ENCODE peak calls at places on chromosomes 6 and 20, in four cellular contexts. One of them, this sample, is unnamed.

GRCh38 chr20:64077876-64078551 is 1.3 kb downstream of the RGS19 start:
- ATAC-seq in activated CD8-positive, alpha-beta T cell treated with anti-CD3 and anti-CD28 coated beads, Interleukin-2, amount 10 ng/mL, durations not matched to agents 7 days and 5 days: peak
- ATAC-seq in effector memory CD8-positive, alpha-beta T cell: peak
- ATAC-seq in CD4-positive, alpha-beta T cell: peak
- ATAC-seq in this sample: peak

GRCh38 chr6:128443553-128443952 is 76.8 kb downstream of the PTPRK start:
- ATAC-seq in activated CD8-positive, alpha-beta T cell treated with anti-CD3 and anti-CD28 coated beads, Interleukin-2, amount 10 ng/mL, durations not matched to agents 7 days and 5 days: no peak
- ATAC-seq in effector memory CD8-positive, alpha-beta T cell: no peak
- ATAC-seq in CD4-positive, alpha-beta T cell: no peak
- ATAC-seq in this sample: no peak

GRCh38 chr20:834151-834747 is 734 bp downstream of the FAM110A start:
- ATAC-seq in activated CD8-positive, alpha-beta T cell treated with anti-CD3 and anti-CD28 coated beads, Interleukin-2, amount 10 ng/mL, durations not matched to agents 7 days and 5 days: peak
- ATAC-seq in effector memory CD8-positive, alpha-beta T cell: no peak
- ATAC-seq in CD4-positive, alpha-beta T cell: no peak
- ATAC-seq in this sample: peak

GRCh38 chr20:8330785-8331699 is 199.0 kb downstream of the PLCB1 start:
- ATAC-seq in activated CD8-positive, alpha-beta T cell treated with anti-CD3 and anti-CD28 coated beads, Interleukin-2, amount 10 ng/mL, durations not matched to agents 7 days and 5 days: no peak
- ATAC-seq in effector memory CD8-positive, alpha-beta T cell: no peak
- ATAC-seq in CD4-positive, alpha-beta T cell: no peak
- ATAC-seq in this sample: no peak

GRCh38 chr6:117920493-117920845 is 13.4 kb downstream of the SLC35F1 start:
- ATAC-seq in activated CD8-positive, alpha-beta T cell treated with anti-CD3 and anti-CD28 coated beads, Interleukin-2, amount 10 ng/mL, durations not matched to agents 7 days and 5 days: no peak
- ATAC-seq in effector memory CD8-positive, alpha-beta T cell: no peak
- ATAC-seq in CD4-positive, alpha-beta T cell: no peak
- ATAC-seq in this sample: no peak

GRCh38 chr20:51767867-51768758 is at the start of gene ATP9A:
- ATAC-seq in activated CD8-positive, alpha-beta T cell treated with anti-CD3 and anti-CD28 coated beads, Interleukin-2, amount 10 ng/mL, durations not matched to agents 7 days and 5 days: no peak
- ATAC-seq in effector memory CD8-positive, alpha-beta T cell: no peak
- ATAC-seq in CD4-positive, alpha-beta T cell: no peak
- ATAC-seq in this sample: no peak

GRCh38 chr6:28658475-28659249 is 133.0 kb downstream of the GPX5 start:
- ATAC-seq in activated CD8-positive, alpha-beta T cell treated with anti-CD3 and anti-CD28 coated beads, Interleukin-2, amount 10 ng/mL, durations not matched to agents 7 days and 5 days: no peak
- ATAC-seq in effector memory CD8-positive, alpha-beta T cell: no peak
- ATAC-seq in CD4-positive, alpha-beta T cell: no peak
- ATAC-seq in this sample: no peak

GRCh38 chr6:140921366-140922226 is 1211.1 kb upstream of the GJE1 start:
- ATAC-seq in activated CD8-positive, alpha-beta T cell treated with anti-CD3 and anti-CD28 coated beads, Interleukin-2, amount 10 ng/mL, durations not matched to agents 7 days and 5 days: no peak
- ATAC-seq in effector memory CD8-positive, alpha-beta T cell: no peak
- ATAC-seq in CD4-positive, alpha-beta T cell: no peak
- ATAC-seq in this sample: peak

GRCh38 chr6:17083397-17083796 is 18.5 kb upstream of the STMND1 start:
- ATAC-seq in activated CD8-positive, alpha-beta T cell treated with anti-CD3 and anti-CD28 coated beads, Interleukin-2, amount 10 ng/mL, durations not matched to agents 7 days and 5 days: no peak
- ATAC-seq in effector memory CD8-positive, alpha-beta T cell: no peak
- ATAC-seq in CD4-positive, alpha-beta T cell: no peak
- ATAC-seq in this sample: no peak

GRCh38 chr20:20731945-20732296 is 19.5 kb upstream of the RALGAPA2 start:
- ATAC-seq in activated CD8-positive, alpha-beta T cell treated with anti-CD3 and anti-CD28 coated beads, Interleukin-2, amount 10 ng/mL, durations not matched to agents 7 days and 5 days: no peak
- ATAC-seq in effector memory CD8-positive, alpha-beta T cell: no peak
- ATAC-seq in CD4-positive, alpha-beta T cell: no peak
- ATAC-seq in this sample: no peak

GRCh38 chr6:107075951-107076381 is 39.3 kb downstream of the BEND3 start:
- ATAC-seq in activated CD8-positive, alpha-beta T cell treated with anti-CD3 and anti-CD28 coated beads, Interleukin-2, amount 10 ng/mL, durations not matched to agents 7 days and 5 days: no peak
- ATAC-seq in effector memory CD8-positive, alpha-beta T cell: no peak
- ATAC-seq in CD4-positive, alpha-beta T cell: no peak
- ATAC-seq in this sample: no peak

GRCh38 chr6:127749095-127749494 is 151.8 kb downstream of the THEMIS start:
- ATAC-seq in activated CD8-positive, alpha-beta T cell treated with anti-CD3 and anti-CD28 coated beads, Interleukin-2, amount 10 ng/mL, durations not matched to agents 7 days and 5 days: no peak
- ATAC-seq in effector memory CD8-positive, alpha-beta T cell: peak
- ATAC-seq in CD4-positive, alpha-beta T cell: no peak
- ATAC-seq in this sample: no peak

GRCh38 chr20:10927011-10927583 is 253.3 kb upstream of the JAG1 start:
- ATAC-seq in activated CD8-positive, alpha-beta T cell treated with anti-CD3 and anti-CD28 coated beads, Interleukin-2, amount 10 ng/mL, durations not matched to agents 7 days and 5 days: no peak
- ATAC-seq in effector memory CD8-positive, alpha-beta T cell: no peak
- ATAC-seq in CD4-positive, alpha-beta T cell: no peak
- ATAC-seq in this sample: no peak

GRCh38 chr20:8527998-8528397 is 395.9 kb downstream of the PLCB1 start:
- ATAC-seq in activated CD8-positive, alpha-beta T cell treated with anti-CD3 and anti-CD28 coated beads, Interleukin-2, amount 10 ng/mL, durations not matched to agents 7 days and 5 days: no peak
- ATAC-seq in effector memory CD8-positive, alpha-beta T cell: no peak
- ATAC-seq in CD4-positive, alpha-beta T cell: no peak
- ATAC-seq in this sample: peak

GRCh38 chr6:36042618-36043260 is 15.1 kb downstream of the MAPK14 start:
- ATAC-seq in activated CD8-positive, alpha-beta T cell treated with anti-CD3 and anti-CD28 coated beads, Interleukin-2, amount 10 ng/mL, durations not matched to agents 7 days and 5 days: no peak
- ATAC-seq in effector memory CD8-positive, alpha-beta T cell: no peak
- ATAC-seq in CD4-positive, alpha-beta T cell: no peak
- ATAC-seq in this sample: no peak

GRCh38 chr6:161152904-161153662 is 120.8 kb downstream of the AGPAT4 start:
- ATAC-seq in activated CD8-positive, alpha-beta T cell treated with anti-CD3 and anti-CD28 coated beads, Interleukin-2, amount 10 ng/mL, durations not matched to agents 7 days and 5 days: peak
- ATAC-seq in effector memory CD8-positive, alpha-beta T cell: peak
- ATAC-seq in CD4-positive, alpha-beta T cell: no peak
- ATAC-seq in this sample: no peak

GRCh38 chr6:150686566-150686965 is 86.9 kb downstream of the PLEKHG1 start:
- ATAC-seq in activated CD8-positive, alpha-beta T cell treated with anti-CD3 and anti-CD28 coated beads, Interleukin-2, amount 10 ng/mL, durations not matched to agents 7 days and 5 days: no peak
- ATAC-seq in effector memory CD8-positive, alpha-beta T cell: no peak
- ATAC-seq in CD4-positive, alpha-beta T cell: no peak
- ATAC-seq in this sample: no peak

GRCh38 chr20:38979842-38980241 is 17.7 kb downstream of the DHX35 start:
- ATAC-seq in activated CD8-positive, alpha-beta T cell treated with anti-CD3 and anti-CD28 coated beads, Interleukin-2, amount 10 ng/mL, durations not matched to agents 7 days and 5 days: no peak
- ATAC-seq in effector memory CD8-positive, alpha-beta T cell: no peak
- ATAC-seq in CD4-positive, alpha-beta T cell: no peak
- ATAC-seq in this sample: no peak

GRCh38 chr6:153108320-153108719 is 22.8 kb downstream of the RGS17 start:
- ATAC-seq in activated CD8-positive, alpha-beta T cell treated with anti-CD3 and anti-CD28 coated beads, Interleukin-2, amount 10 ng/mL, durations not matched to agents 7 days and 5 days: no peak
- ATAC-seq in effector memory CD8-positive, alpha-beta T cell: no peak
- ATAC-seq in CD4-positive, alpha-beta T cell: no peak
- ATAC-seq in this sample: no peak

GRCh38 chr6:52371656-52372151 is 9.8 kb downstream of the PAQR8 start:
- ATAC-seq in activated CD8-positive, alpha-beta T cell treated with anti-CD3 and anti-CD28 coated beads, Interleukin-2, amount 10 ng/mL, durations not matched to agents 7 days and 5 days: no peak
- ATAC-seq in effector memory CD8-positive, alpha-beta T cell: no peak
- ATAC-seq in CD4-positive, alpha-beta T cell: no peak
- ATAC-seq in this sample: no peak

GRCh38 chr6:108666656-108667260 is 106.0 kb downstream of the FOXO3 start:
- ATAC-seq in activated CD8-positive, alpha-beta T cell treated with anti-CD3 and anti-CD28 coated beads, Interleukin-2, amount 10 ng/mL, durations not matched to agents 7 days and 5 days: no peak
- ATAC-seq in effector memory CD8-positive, alpha-beta T cell: no peak
- ATAC-seq in CD4-positive, alpha-beta T cell: no peak
- ATAC-seq in this sample: no peak

GRCh38 chr20:59728722-59729430 is 124.5 kb downstream of the PHACTR3 start:
- ATAC-seq in activated CD8-positive, alpha-beta T cell treated with anti-CD3 and anti-CD28 coated beads, Interleukin-2, amount 10 ng/mL, durations not matched to agents 7 days and 5 days: no peak
- ATAC-seq in effector memory CD8-positive, alpha-beta T cell: no peak
- ATAC-seq in CD4-positive, alpha-beta T cell: no peak
- ATAC-seq in this sample: no peak

GRCh38 chr6:143097224-143097795 is 36.6 kb downstream of the AIG1 start:
- ATAC-seq in activated CD8-positive, alpha-beta T cell treated with anti-CD3 and anti-CD28 coated beads, Interleukin-2, amount 10 ng/mL, durations not matched to agents 7 days and 5 days: no peak
- ATAC-seq in effector memory CD8-positive, alpha-beta T cell: peak
- ATAC-seq in CD4-positive, alpha-beta T cell: peak
- ATAC-seq in this sample: no peak

GRCh38 chr20:4829494-4830211 is 107.9 kb downstream of the PRND start:
- ATAC-seq in activated CD8-positive, alpha-beta T cell treated with anti-CD3 and anti-CD28 coated beads, Interleukin-2, amount 10 ng/mL, durations not matched to agents 7 days and 5 days: no peak
- ATAC-seq in effector memory CD8-positive, alpha-beta T cell: peak
- ATAC-seq in CD4-positive, alpha-beta T cell: no peak
- ATAC-seq in this sample: no peak

GRCh38 chr6:53042112-53042511 is 23.1 kb upstream of the FBXO9 start:
- ATAC-seq in activated CD8-positive, alpha-beta T cell treated with anti-CD3 and anti-CD28 coated beads, Interleukin-2, amount 10 ng/mL, durations not matched to agents 7 days and 5 days: no peak
- ATAC-seq in effector memory CD8-positive, alpha-beta T cell: no peak
- ATAC-seq in CD4-positive, alpha-beta T cell: no peak
- ATAC-seq in this sample: no peak

GRCh38 chr6:16651871-16652270 is 109.4 kb downstream of the ATXN1 start:
- ATAC-seq in activated CD8-positive, alpha-beta T cell treated with anti-CD3 and anti-CD28 coated beads, Interleukin-2, amount 10 ng/mL, durations not matched to agents 7 days and 5 days: peak
- ATAC-seq in effector memory CD8-positive, alpha-beta T cell: peak
- ATAC-seq in CD4-positive, alpha-beta T cell: peak
- ATAC-seq in this sample: peak

GRCh38 chr20:18259730-18260129 is 28.6 kb upstream of the ZNF133 start:
- ATAC-seq in activated CD8-positive, alpha-beta T cell treated with anti-CD3 and anti-CD28 coated beads, Interleukin-2, amount 10 ng/mL, durations not matched to agents 7 days and 5 days: no peak
- ATAC-seq in effector memory CD8-positive, alpha-beta T cell: no peak
- ATAC-seq in CD4-positive, alpha-beta T cell: no peak
- ATAC-seq in this sample: no peak

GRCh38 chr6:116304538-116305097 is 24.9 kb upstream of the TSPYL1 start:
- ATAC-seq in activated CD8-positive, alpha-beta T cell treated with anti-CD3 and anti-CD28 coated beads, Interleukin-2, amount 10 ng/mL, durations not matched to agents 7 days and 5 days: no peak
- ATAC-seq in effector memory CD8-positive, alpha-beta T cell: no peak
- ATAC-seq in CD4-positive, alpha-beta T cell: no peak
- ATAC-seq in this sample: no peak

GRCh38 chr6:5968817-5969726 is 37.7 kb downstream of the NRN1 start:
- ATAC-seq in activated CD8-positive, alpha-beta T cell treated with anti-CD3 and anti-CD28 coated beads, Interleukin-2, amount 10 ng/mL, durations not matched to agents 7 days and 5 days: no peak
- ATAC-seq in effector memory CD8-positive, alpha-beta T cell: no peak
- ATAC-seq in CD4-positive, alpha-beta T cell: no peak
- ATAC-seq in this sample: peak

GRCh38 chr6:111734068-111734825 is 128.6 kb upstream of the TRAF3IP2 start:
- ATAC-seq in activated CD8-positive, alpha-beta T cell treated with anti-CD3 and anti-CD28 coated beads, Interleukin-2, amount 10 ng/mL, durations not matched to agents 7 days and 5 days: no peak
- ATAC-seq in effector memory CD8-positive, alpha-beta T cell: peak
- ATAC-seq in CD4-positive, alpha-beta T cell: peak
- ATAC-seq in this sample: no peak

GRCh38 chr20:41052742-41053419 is 24.3 kb downstream of the TOP1 start:
- ATAC-seq in activated CD8-positive, alpha-beta T cell treated with anti-CD3 and anti-CD28 coated beads, Interleukin-2, amount 10 ng/mL, durations not matched to agents 7 days and 5 days: no peak
- ATAC-seq in effector memory CD8-positive, alpha-beta T cell: no peak
- ATAC-seq in CD4-positive, alpha-beta T cell: no peak
- ATAC-seq in this sample: no peak